ENCODE peak calls at places on chromosomes 6 and 20, in ten cellular contexts. V, B, S, L, P, Y, Z, U, F and N are unnamed samples.

GRCh38 chr6:44012078-44012493 is 115.2 kb downstream of the MRPL14 start:
- DNase-seq in V (no peak), B (peak), S (peak), L (peak), P (no peak), Y (no peak), Z (peak), U (peak), F (no peak), N (no peak)

GRCh38 chr20:29878281-29878741 is 1379.2 kb upstream of the DEFB115 start:
- DNase-seq in V (peak), B (no peak), S (no peak), L (no peak), P (no peak), Y (no peak), Z (no peak), U (no peak), F (peak), N (peak)

GRCh38 chr6:11987390-11987789 is 24.7 kb upstream of the HIVEP1 start:
- DNase-seq in V (no peak), B (no peak), S (no peak), L (no peak), P (no peak), Y (no peak), Z (no peak), U (no peak), F (no peak), N (no peak)

GRCh38 chr6:132868057-132868456 is 53.7 kb downstream of the RPS12 start:
- DNase-seq in V (no peak), B (no peak), S (no peak), L (no peak), P (no peak), Y (no peak), Z (no peak), U (no peak), F (no peak), N (no peak)

GRCh38 chr6:17450825-17451224 is 57.4 kb downstream of the CAP2 start:
- DNase-seq in V (no peak), B (no peak), S (no peak), L (no peak), P (no peak), Y (no peak), Z (no peak), U (no peak), F (no peak), N (no peak)

GRCh38 chr20:51995551-51995951 is 193.2 kb upstream of the SALL4 start:
- DNase-seq in V (no peak), B (no peak), S (peak), L (no peak), P (no peak), Y (no peak), Z (no peak), U (peak), F (no peak), N (no peak)

GRCh38 chr6:138544521-138544920 is 45.2 kb upstream of the NHSL1 start:
- DNase-seq in V (no peak), B (no peak), S (no peak), L (no peak), P (no peak), Y (no peak), Z (peak), U (peak), F (no peak), N (no peak)

GRCh38 chr6:10837009-10837691 is 1.2 kb downstream of the MAK start:
- DNase-seq in V (no peak), B (no peak), S (no peak), L (peak), P (peak), Y (no peak), Z (no peak), U (no peak), F (no peak), N (no peak)

GRCh38 chr20:46945465-46945864 is 50.8 kb downstream of the EYA2 start:
- DNase-seq in V (no peak), B (no peak), S (no peak), L (peak), P (no peak), Y (no peak), Z (peak), U (no peak), F (no peak), N (no peak)

GRCh38 chr6:9204171-9204570 is 768.8 kb upstream of the SLC35B3 start:
- DNase-seq in V (no peak), B (peak), S (peak), L (peak), P (no peak), Y (no peak), Z (peak), U (peak), F (no peak), N (no peak)

GRCh38 chr20:48075591-48076174 is 290.4 kb upstream of the SULF2 start:
- DNase-seq in V (no peak), B (no peak), S (no peak), L (no peak), P (no peak), Y (no peak), Z (no peak), U (peak), F (no peak), N (no peak)

GRCh38 chr20:31595654-31596411 is 9.3 kb upstream of the ID1 start:
- DNase-seq in V (no peak), B (no peak), S (peak), L (no peak), P (peak), Y (no peak), Z (peak), U (peak), F (no peak), N (no peak)

GRCh38 chr6:87697581-87698552 is 4.2 kb downstream of the AKIRIN2 start:
- DNase-seq in V (no peak), B (peak), S (peak), L (peak), P (no peak), Y (no peak), Z (peak), U (peak), F (peak), N (no peak)

GRCh38 chr6:125918681-125919566 is 37.6 kb upstream of the HINT3 start:
- DNase-seq in V (peak), B (peak), S (peak), L (peak), P (no peak), Y (peak), Z (peak), U (peak), F (peak), N (peak)

GRCh38 chr20:45100563-45101245 is at the start of gene KCNS1:
- DNase-seq in V (peak), B (no peak), S (no peak), L (peak), P (peak), Y (no peak), Z (no peak), U (no peak), F (no peak), N (no peak)

GRCh38 chr20:13231031-13231752 is 10.1 kb downstream of the ISM1 start:
- DNase-seq in V (no peak), B (no peak), S (no peak), L (peak), P (no peak), Y (no peak), Z (peak), U (no peak), F (no peak), N (no peak)

GRCh38 chr6:44672838-44673237 is 285.3 kb downstream of the CDC5L start:
- DNase-seq in V (no peak), B (no peak), S (no peak), L (no peak), P (no peak), Y (no peak), Z (no peak), U (no peak), F (no peak), N (no peak)

DNA sequence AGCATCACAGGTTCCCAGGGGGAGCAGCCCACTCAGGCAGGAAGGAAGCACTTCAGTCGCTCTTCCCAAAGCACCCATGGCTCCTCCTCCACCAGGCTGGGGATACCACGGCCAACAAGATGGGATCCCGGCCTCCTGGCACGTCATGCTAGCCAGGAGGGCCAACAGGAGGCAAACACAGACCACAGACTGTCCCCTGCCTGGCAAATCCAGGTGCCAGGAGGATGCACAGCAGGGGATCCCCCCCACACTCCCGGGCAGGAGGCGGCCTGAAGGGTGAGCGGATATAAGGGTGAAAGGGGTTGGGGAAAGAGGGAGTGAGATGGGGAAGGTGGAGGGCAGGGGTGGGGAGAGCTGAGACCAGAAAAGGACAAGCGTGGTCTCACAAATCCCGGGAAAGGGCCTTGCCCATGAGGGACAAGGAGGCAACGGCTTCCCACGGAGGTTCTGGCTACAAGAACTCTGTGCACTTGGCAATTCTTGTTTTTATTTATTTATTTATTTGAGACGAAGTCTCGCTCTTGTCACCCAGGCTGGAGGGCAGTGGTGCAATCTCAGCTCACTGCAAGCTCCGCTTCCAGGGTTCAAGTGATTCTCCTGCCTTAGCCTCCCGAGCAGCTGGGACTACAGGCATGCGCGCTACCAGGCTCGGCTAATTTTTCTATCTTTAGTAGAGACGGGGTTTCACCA is 7.2 kb downstream of the PXDC1 start:
- DNase-seq in V (no peak), B (no peak), S (no peak), L (no peak), P (no peak), Y (no peak), Z (no peak), U (peak), F (no peak), N (no peak)
- TF ChIP-seq CTCF in V (no peak), B (no peak), S (no peak), L (no peak), P (no peak), Y (no peak), Z (no peak), U (no peak), F (no peak), N (no peak)

DNA sequence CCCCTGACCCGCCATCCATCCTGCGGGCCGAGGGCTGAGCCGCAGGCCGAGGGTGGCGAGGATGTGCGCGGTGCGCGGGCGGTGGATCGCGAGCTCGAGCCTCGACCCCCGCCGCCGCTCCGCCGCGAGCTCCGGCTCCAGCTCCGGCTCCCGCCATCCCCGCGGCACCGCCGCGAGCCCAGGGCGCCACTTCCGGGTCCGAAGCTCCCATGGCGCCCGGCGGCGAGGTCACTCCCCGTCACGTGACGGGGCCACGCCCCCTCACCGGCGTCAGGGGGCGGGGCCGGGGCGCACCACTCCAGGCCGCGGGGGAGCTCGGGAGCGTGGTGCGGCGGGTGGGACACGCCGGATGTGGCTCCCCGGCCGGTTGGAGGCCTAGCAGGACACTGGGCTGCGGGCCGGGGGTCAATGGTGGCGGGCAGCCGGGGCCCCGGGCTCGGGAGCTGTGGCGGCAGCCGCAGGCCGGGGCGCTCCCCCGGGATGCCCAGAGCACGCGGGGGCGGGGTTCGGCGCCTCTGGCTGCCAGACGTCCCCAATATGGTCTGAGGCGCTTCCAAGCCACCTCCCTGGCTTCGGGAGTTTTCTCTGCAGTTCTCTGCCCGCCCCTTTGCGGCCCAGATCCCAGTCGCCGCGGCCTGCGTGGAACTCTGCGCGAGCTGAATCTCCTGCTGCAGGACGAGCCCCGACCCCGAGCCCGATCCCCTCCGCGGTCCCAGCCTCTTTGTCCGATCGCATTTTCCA is at the start of gene MTCH1:
- DNase-seq in V (peak), B (peak), S (peak), L (peak), P (peak), Y (peak), Z (peak), U (peak), F (peak), N (peak)
- TF ChIP-seq CTCF in V (no peak), B (no peak), S (no peak), L (no peak), P (no peak), Y (no peak), Z (no peak), U (no peak), F (no peak), N (no peak)

GRCh38 chr6:37485259-37485658 is 14.4 kb downstream of the CCDC167 start:
- DNase-seq in V (no peak), B (no peak), S (no peak), L (no peak), P (peak), Y (no peak), Z (no peak), U (no peak), F (no peak), N (no peak)
- TF ChIP-seq CTCF in V (no peak), B (peak), S (no peak), L (peak), P (no peak), Y (peak), Z (no peak), U (peak), F (peak), N (no peak)

GRCh38 chr6:108831104-108831503 is 17.1 kb upstream of the ARMC2 start:
- DNase-seq in V (no peak), B (no peak), S (peak), L (no peak), P (no peak), Y (no peak), Z (no peak), U (peak), F (no peak), N (no peak)
- TF ChIP-seq CTCF in V (no peak), B (no peak), S (no peak), L (no peak), P (no peak), Y (no peak), Z (no peak), U (no peak), F (no peak), N (no peak)

GRCh38 chr6:131061771-131062160 is 1.3 kb downstream of the EPB41L2 start:
- DNase-seq in V (no peak), B (no peak), S (no peak), L (no peak), P (no peak), Y (no peak), Z (no peak), U (no peak), F (peak), N (no peak)

GRCh38 chr6:131062245-131063027 is 609 bp downstream of the EPB41L2 start:
- DNase-seq in V (peak), B (no peak), S (no peak), L (no peak), P (peak), Y (no peak), Z (no peak), U (no peak), F (peak), N (peak)

GRCh38 chr6:131063764-131064272 is 773 bp upstream of the EPB41L2 start:
- DNase-seq in V (peak), B (no peak), S (no peak), L (no peak), P (no peak), Y (no peak), Z (no peak), U (no peak), F (peak), N (peak)

GRCh38 chr6:131061041-131061770 is 1.8 kb downstream of the EPB41L2 start:
- DNase-seq in V (peak), B (no peak), S (no peak), L (no peak), P (no peak), Y (no peak), Z (peak), U (peak), F (peak), N (no peak)

DNA sequence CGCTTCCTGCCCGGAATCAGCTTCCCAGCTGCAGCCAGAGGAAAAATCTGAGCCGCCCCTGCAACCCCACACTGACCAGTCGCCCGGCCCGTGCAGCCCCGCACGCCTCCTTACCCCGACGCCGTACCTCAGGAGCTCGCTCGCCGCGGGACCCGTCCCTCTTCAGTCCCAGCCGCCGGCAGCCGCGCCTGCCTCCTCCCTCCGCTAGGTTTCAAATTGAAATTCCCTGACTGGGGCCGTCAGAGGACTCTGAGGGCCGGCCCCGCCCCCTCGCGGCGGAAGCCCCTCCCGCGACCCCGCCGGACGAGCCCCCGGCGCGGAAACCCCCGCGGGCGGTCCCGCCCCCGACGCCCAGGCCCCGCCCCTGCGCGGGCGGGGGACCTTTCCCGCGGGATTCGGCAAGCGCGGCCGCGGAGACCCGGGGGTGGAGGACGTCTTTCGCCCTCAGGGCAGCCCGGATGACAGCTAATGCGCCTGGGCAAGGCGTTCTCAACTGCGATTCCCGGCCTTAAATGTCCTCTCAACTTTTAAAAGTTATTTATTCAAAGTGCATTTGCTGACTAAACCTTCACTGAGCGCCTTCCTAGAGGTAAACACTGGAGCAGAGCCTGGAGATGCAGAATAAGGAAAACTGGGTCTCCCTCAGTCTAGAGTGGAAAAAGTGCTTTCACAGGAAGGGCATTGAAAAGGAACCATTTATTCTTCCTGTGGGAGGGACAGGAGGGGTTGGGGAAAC is at the start of gene EPB41L2:
- DNase-seq in V (peak), B (peak), S (peak), L (peak), P (peak), Y (peak), Z (peak), U (peak), F (peak), N (peak)
- TF ChIP-seq CTCF in V (no peak), B (peak), S (no peak), L (peak), P (no peak), Y (peak), Z (peak), U (peak), F (peak), N (no peak)